ENCODE peak calls at places on chromosomes 7 and 10, in seven cellular contexts. One of them, this sample, is unnamed. For H3K4me1, the result is how much of the 10 kb centered on the place peaks cover.

GRCh38 chr7:119964640-119965542 is 308.1 kb upstream of the KCND2 start:
- DNase-seq in cardiac muscle cell: no peak
- DNase-seq in ovary: no peak
- DNase-seq in A549: no peak
- DNase-seq in naive thymus-derived CD4-positive, alpha-beta T cell: no peak
- DNase-seq in aorta: no peak
- DNase-seq in colonic mucosa: no peak
- DNase-seq in this sample: no peak

GRCh38 chr10:22712959-22713852 is 1.2 kb downstream of the PIP4K2A start:
- DNase-seq in aorta: peak
- DNase-seq in A549: no peak
- DNase-seq in naive thymus-derived CD4-positive, alpha-beta T cell: peak
- DNase-seq in ovary: peak
- DNase-seq in cardiac muscle cell: peak
- DNase-seq in colonic mucosa: peak
- DNase-seq in this sample: peak

GRCh38 chr10:24238527-24239247 is 29.7 kb downstream of the KIAA1217 start:
- DNase-seq in A549: no peak
- DNase-seq in ovary: no peak
- DNase-seq in cardiac muscle cell: no peak
- DNase-seq in naive thymus-derived CD4-positive, alpha-beta T cell: no peak
- DNase-seq in aorta: no peak
- DNase-seq in colonic mucosa: peak
- DNase-seq in this sample: no peak

GRCh38 chr7:12711124-12711523 is 23.7 kb downstream of the ARL4A start:
- DNase-seq in A549: peak
- DNase-seq in cardiac muscle cell: no peak
- DNase-seq in aorta: no peak
- DNase-seq in ovary: no peak
- DNase-seq in colonic mucosa: peak
- DNase-seq in naive thymus-derived CD4-positive, alpha-beta T cell: no peak
- DNase-seq in this sample: no peak

GRCh38 chr10:3635697-3636096 is 149.3 kb downstream of the KLF6 start:
- DNase-seq in naive thymus-derived CD4-positive, alpha-beta T cell: no peak
- DNase-seq in aorta: no peak
- DNase-seq in colonic mucosa: peak
- DNase-seq in ovary: no peak
- DNase-seq in A549: no peak
- DNase-seq in cardiac muscle cell: no peak
- DNase-seq in this sample: no peak

GRCh38 chr10:119496282-119496681 is 46.2 kb downstream of the RGS10 start:
- DNase-seq in A549: no peak
- DNase-seq in naive thymus-derived CD4-positive, alpha-beta T cell: no peak
- DNase-seq in cardiac muscle cell: no peak
- DNase-seq in colonic mucosa: no peak
- DNase-seq in aorta: no peak
- DNase-seq in ovary: no peak
- DNase-seq in this sample: no peak

GRCh38 chr10:72702868-72703581 is 11.1 kb downstream of the MCU start:
- DNase-seq in cardiac muscle cell: no peak
- DNase-seq in ovary: no peak
- DNase-seq in A549: peak
- DNase-seq in colonic mucosa: no peak
- DNase-seq in aorta: no peak
- DNase-seq in naive thymus-derived CD4-positive, alpha-beta T cell: no peak
- DNase-seq in this sample: no peak

GRCh38 chr10:46304671-46305429 is 18.1 kb downstream of the ANTXRL start:
- DNase-seq in naive thymus-derived CD4-positive, alpha-beta T cell: no peak
- DNase-seq in colonic mucosa: no peak
- DNase-seq in aorta: no peak
- DNase-seq in cardiac muscle cell: no peak
- DNase-seq in ovary: no peak
- DNase-seq in A549: no peak
- DNase-seq in this sample: no peak

GRCh38 chr7:91537260-91538152 is 273.3 kb downstream of the FZD1 start:
- DNase-seq in ovary: no peak
- DNase-seq in aorta: no peak
- DNase-seq in A549: no peak
- DNase-seq in cardiac muscle cell: peak
- DNase-seq in naive thymus-derived CD4-positive, alpha-beta T cell: no peak
- DNase-seq in colonic mucosa: no peak
- DNase-seq in this sample: no peak

GRCh38 chr7:105269397-105269796 is 119.3 kb downstream of the SRPK2 start:
- DNase-seq in A549: no peak
- DNase-seq in naive thymus-derived CD4-positive, alpha-beta T cell: no peak
- DNase-seq in colonic mucosa: no peak
- DNase-seq in aorta: no peak
- DNase-seq in cardiac muscle cell: no peak
- DNase-seq in ovary: no peak
- DNase-seq in this sample: no peak

GRCh38 chr10:70927221-70927943 is 39.0 kb upstream of the PCBD1 start:
- DNase-seq in cardiac muscle cell: no peak
- DNase-seq in aorta: no peak
- DNase-seq in colonic mucosa: no peak
- DNase-seq in naive thymus-derived CD4-positive, alpha-beta T cell: no peak
- DNase-seq in A549: no peak
- DNase-seq in ovary: no peak
- DNase-seq in this sample: no peak

GRCh38 chr7:98509836-98510235 is 107.2 kb upstream of the NPTX2 start:
- DNase-seq in A549: no peak
- DNase-seq in ovary: no peak
- DNase-seq in aorta: no peak
- DNase-seq in colonic mucosa: no peak
- DNase-seq in cardiac muscle cell: no peak
- DNase-seq in naive thymus-derived CD4-positive, alpha-beta T cell: no peak
- DNase-seq in this sample: no peak

GRCh38 chr10:103451091-103451801 is 924 bp downstream of the CALHM2 start:
- DNase-seq in aorta: peak
- DNase-seq in A549: peak
- DNase-seq in ovary: peak
- DNase-seq in cardiac muscle cell: no peak
- DNase-seq in colonic mucosa: peak
- DNase-seq in naive thymus-derived CD4-positive, alpha-beta T cell: no peak
- DNase-seq in this sample: peak

GRCh38 chr7:148262721-148263229 is 327.8 kb upstream of the C7orf33 start:
- DNase-seq in colonic mucosa: peak
- DNase-seq in naive thymus-derived CD4-positive, alpha-beta T cell: peak
- DNase-seq in cardiac muscle cell: peak
- DNase-seq in A549: peak
- DNase-seq in aorta: peak
- DNase-seq in ovary: peak
- DNase-seq in this sample: peak

GRCh38 chr10:4028027-4028471 is 243.0 kb upstream of the KLF6 start:
- DNase-seq in ovary: no peak
- DNase-seq in A549: no peak
- DNase-seq in naive thymus-derived CD4-positive, alpha-beta T cell: no peak
- DNase-seq in cardiac muscle cell: no peak
- DNase-seq in colonic mucosa: no peak
- DNase-seq in aorta: no peak
- DNase-seq in this sample: no peak

GRCh38 chr7:147279951-147280350 is 1163.3 kb downstream of the CNTNAP2 start:
- DNase-seq in cardiac muscle cell: no peak
- DNase-seq in colonic mucosa: no peak
- DNase-seq in aorta: no peak
- DNase-seq in ovary: no peak
- DNase-seq in naive thymus-derived CD4-positive, alpha-beta T cell: no peak
- DNase-seq in A549: no peak
- DNase-seq in this sample: no peak

GRCh38 chr10:71077143-71077581 is 135.2 kb upstream of the UNC5B start:
- DNase-seq in naive thymus-derived CD4-positive, alpha-beta T cell: no peak
- DNase-seq in aorta: no peak
- DNase-seq in A549: no peak
- DNase-seq in cardiac muscle cell: no peak
- DNase-seq in colonic mucosa: no peak
- DNase-seq in ovary: no peak
- DNase-seq in this sample: no peak

GRCh38 chr7:133314084-133314483 is 61.2 kb downstream of the EXOC4 start:
- DNase-seq in ovary: no peak
- DNase-seq in cardiac muscle cell: no peak
- DNase-seq in aorta: no peak
- DNase-seq in naive thymus-derived CD4-positive, alpha-beta T cell: no peak
- DNase-seq in A549: no peak
- DNase-seq in colonic mucosa: no peak
- DNase-seq in this sample: no peak

GRCh38 chr10:11163990-11164805 is 146.5 kb downstream of the CELF2 start:
- DNase-seq in naive thymus-derived CD4-positive, alpha-beta T cell: peak
- DNase-seq in ovary: no peak
- DNase-seq in colonic mucosa: no peak
- DNase-seq in aorta: no peak
- DNase-seq in A549: no peak
- DNase-seq in cardiac muscle cell: no peak
- DNase-seq in this sample: no peak

GRCh38 chr10:35453855-35454532 is 117.7 kb downstream of the CCNY start:
- DNase-seq in aorta: no peak
- DNase-seq in colonic mucosa: no peak
- DNase-seq in cardiac muscle cell: no peak
- DNase-seq in naive thymus-derived CD4-positive, alpha-beta T cell: no peak
- DNase-seq in ovary: peak
- DNase-seq in A549: no peak
- DNase-seq in this sample: no peak

GRCh38 chr7:132138817-132139216 is 437.5 kb downstream of the PLXNA4 start:
- DNase-seq in colonic mucosa: no peak
- DNase-seq in cardiac muscle cell: no peak
- DNase-seq in ovary: no peak
- DNase-seq in A549: peak
- DNase-seq in naive thymus-derived CD4-positive, alpha-beta T cell: no peak
- DNase-seq in aorta: no peak
- DNase-seq in this sample: peak

GRCh38 chr10:10131984-10132383 is 885.7 kb upstream of the CELF2 start:
- DNase-seq in A549: no peak
- DNase-seq in aorta: no peak
- DNase-seq in naive thymus-derived CD4-positive, alpha-beta T cell: no peak
- DNase-seq in colonic mucosa: no peak
- DNase-seq in cardiac muscle cell: no peak
- DNase-seq in ovary: no peak
- DNase-seq in this sample: no peak

GRCh38 chr10:43237631-43238446 is 29.0 kb downstream of the RASGEF1A start:
- DNase-seq in A549: no peak
- DNase-seq in ovary: peak
- DNase-seq in aorta: no peak
- DNase-seq in colonic mucosa: no peak
- DNase-seq in naive thymus-derived CD4-positive, alpha-beta T cell: no peak
- DNase-seq in cardiac muscle cell: no peak
- DNase-seq in this sample: peak

GRCh38 chr7:75842836-75843446 is 29.3 kb upstream of the CCL24 start:
- DNase-seq in ovary: peak
- DNase-seq in naive thymus-derived CD4-positive, alpha-beta T cell: no peak
- DNase-seq in cardiac muscle cell: no peak
- DNase-seq in A549: peak
- DNase-seq in aorta: no peak
- DNase-seq in colonic mucosa: no peak
- DNase-seq in this sample: no peak

GRCh38 chr10:54797636-54798395 is 3.2 kb downstream of the PCDH15 start:
- DNase-seq in ovary: no peak
- DNase-seq in A549: no peak
- DNase-seq in cardiac muscle cell: no peak
- DNase-seq in colonic mucosa: no peak
- DNase-seq in aorta: no peak
- DNase-seq in naive thymus-derived CD4-positive, alpha-beta T cell: no peak
- DNase-seq in this sample: no peak

GRCh38 chr7:25586513-25586912 is 358.2 kb upstream of the NPVF start:
- DNase-seq in ovary: no peak
- DNase-seq in A549: no peak
- DNase-seq in colonic mucosa: no peak
- DNase-seq in cardiac muscle cell: no peak
- DNase-seq in naive thymus-derived CD4-positive, alpha-beta T cell: no peak
- DNase-seq in aorta: no peak
- DNase-seq in this sample: no peak

GRCh38 chr7:54841772-54842707 is 83.0 kb upstream of the SEC61G start:
- DNase-seq in naive thymus-derived CD4-positive, alpha-beta T cell: no peak
- DNase-seq in cardiac muscle cell: peak
- DNase-seq in aorta: peak
- DNase-seq in ovary: peak
- DNase-seq in colonic mucosa: peak
- DNase-seq in A549: peak
- DNase-seq in this sample: no peak

GRCh38 chr10:97737770-97738265 is 890 bp downstream of the ZFYVE27 start:
- DNase-seq in A549: no peak
- DNase-seq in cardiac muscle cell: no peak
- DNase-seq in aorta: no peak
- DNase-seq in colonic mucosa: no peak
- DNase-seq in naive thymus-derived CD4-positive, alpha-beta T cell: no peak
- DNase-seq in ovary: no peak
- DNase-seq in this sample: no peak

GRCh38 chr7:86929293-86930109 is 130.0 kb downstream of the ELAPOR2 start:
- DNase-seq in A549: no peak
- DNase-seq in cardiac muscle cell: no peak
- DNase-seq in colonic mucosa: no peak
- DNase-seq in aorta: no peak
- DNase-seq in naive thymus-derived CD4-positive, alpha-beta T cell: no peak
- DNase-seq in ovary: no peak
- DNase-seq in this sample: no peak

GRCh38 chr7:150990416-150991186 is at the start of gene NOS3:
- DNase-seq in naive thymus-derived CD4-positive, alpha-beta T cell: no peak
- DNase-seq in ovary: no peak
- DNase-seq in aorta: no peak
- DNase-seq in colonic mucosa: no peak
- DNase-seq in cardiac muscle cell: no peak
- DNase-seq in A549: no peak
- DNase-seq in this sample: no peak
- H3K27ac ChIP-seq in naive thymus-derived CD4-positive, alpha-beta T cell: no peak
- H3K27ac ChIP-seq in ovary: no peak
- H3K27ac ChIP-seq in aorta: no peak
- H3K27ac ChIP-seq in colonic mucosa: no peak
- H3K27ac ChIP-seq in cardiac muscle cell: no peak
- H3K27ac ChIP-seq in A549: no peak
- H3K27ac ChIP-seq in this sample: no peak

GRCh38 chr10:1044964-1045363 is 4.0 kb downstream of the IDI1 start:
- DNase-seq in colonic mucosa: no peak
- DNase-seq in aorta: no peak
- DNase-seq in A549: no peak
- DNase-seq in ovary: no peak
- DNase-seq in cardiac muscle cell: no peak
- DNase-seq in naive thymus-derived CD4-positive, alpha-beta T cell: no peak
- DNase-seq in this sample: no peak
- H3K4me1 ChIP-seq in colonic mucosa: under half
- H3K4me1 ChIP-seq in aorta: under half
- H3K4me1 ChIP-seq in A549: under half
- H3K4me1 ChIP-seq in ovary: under half
- H3K4me1 ChIP-seq in cardiac muscle cell: under half
- H3K4me1 ChIP-seq in naive thymus-derived CD4-positive, alpha-beta T cell: under half
- H3K4me1 ChIP-seq in this sample: under half

GRCh38 chr10:14605231-14605925 is 169.3 kb downstream of the FAM107B start:
- DNase-seq in ovary: no peak
- DNase-seq in naive thymus-derived CD4-positive, alpha-beta T cell: peak
- DNase-seq in A549: peak
- DNase-seq in colonic mucosa: no peak
- DNase-seq in aorta: no peak
- DNase-seq in cardiac muscle cell: no peak
- DNase-seq in this sample: no peak
- H3K4me3 ChIP-seq in ovary: peak
- H3K4me3 ChIP-seq in naive thymus-derived CD4-positive, alpha-beta T cell: peak
- H3K4me3 ChIP-seq in A549: peak
- H3K4me3 ChIP-seq in colonic mucosa: no peak
- H3K4me3 ChIP-seq in aorta: peak
- H3K4me3 ChIP-seq in cardiac muscle cell: no peak
- H3K4me3 ChIP-seq in this sample: peak

DNA sequence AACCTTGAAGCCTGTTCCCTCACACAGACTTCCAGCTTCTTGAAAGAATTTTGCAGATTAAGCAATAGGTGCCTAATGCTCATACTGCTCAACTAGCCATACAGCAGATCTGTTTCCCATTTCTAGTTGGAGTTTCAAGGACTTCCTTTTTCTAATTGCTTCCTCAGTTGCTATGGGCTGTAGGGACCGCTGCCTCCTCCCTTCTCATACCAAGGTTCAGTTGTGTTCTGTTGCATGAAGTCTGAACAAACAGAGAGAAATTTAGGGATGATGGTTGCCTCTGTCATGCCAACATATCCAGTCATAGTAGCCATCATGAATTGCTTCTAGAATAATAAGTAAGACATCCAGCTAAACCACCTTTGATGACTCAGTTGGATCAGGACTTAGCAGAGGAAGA is 6.8 kb downstream of the ITGA8 start:
- DNase-seq in aorta: no peak
- DNase-seq in naive thymus-derived CD4-positive, alpha-beta T cell: no peak
- DNase-seq in A549: no peak
- DNase-seq in cardiac muscle cell: no peak
- DNase-seq in colonic mucosa: no peak
- DNase-seq in ovary: no peak
- DNase-seq in this sample: no peak
- H3K27ac ChIP-seq in aorta: peak
- H3K27ac ChIP-seq in naive thymus-derived CD4-positive, alpha-beta T cell: no peak
- H3K27ac ChIP-seq in A549: no peak
- H3K27ac ChIP-seq in cardiac muscle cell: no peak
- H3K27ac ChIP-seq in colonic mucosa: no peak
- H3K27ac ChIP-seq in ovary: no peak
- H3K27ac ChIP-seq in this sample: no peak

This sample was measured in psoas muscle.